ENCODE peak calls at places on chromosomes 13 and 19, in seven cellular contexts. One of them, this sample, is unnamed. For H3K4me1, the result is how much of the 10 kb centered on the place peaks cover.

GRCh38 chr19:4597975-4598671 is 38.6 kb upstream of the SEMA6B start:
- DNase-seq in stomach: peak
- DNase-seq in ovary: no peak
- DNase-seq in spleen: no peak
- DNase-seq in cardiac muscle cell: peak
- DNase-seq in upper lobe of right lung: no peak
- DNase-seq in Peyer's patch: no peak
- DNase-seq in this sample: peak

GRCh38 chr13:100102042-100102441 is 13.1 kb downstream of the PCCA start:
- DNase-seq in upper lobe of right lung: no peak
- DNase-seq in Peyer's patch: no peak
- DNase-seq in cardiac muscle cell: no peak
- DNase-seq in stomach: no peak
- DNase-seq in ovary: no peak
- DNase-seq in spleen: no peak
- DNase-seq in this sample: no peak

GRCh38 chr13:30257433-30258099 is 49.8 kb downstream of the KATNAL1 start:
- DNase-seq in cardiac muscle cell: peak
- DNase-seq in stomach: no peak
- DNase-seq in spleen: no peak
- DNase-seq in upper lobe of right lung: no peak
- DNase-seq in ovary: no peak
- DNase-seq in Peyer's patch: no peak
- DNase-seq in this sample: no peak

GRCh38 chr19:58060231-58060630 is 1.1 kb downstream of the ZNF135 start:
- DNase-seq in cardiac muscle cell: no peak
- DNase-seq in spleen: no peak
- DNase-seq in stomach: no peak
- DNase-seq in ovary: no peak
- DNase-seq in upper lobe of right lung: no peak
- DNase-seq in Peyer's patch: no peak
- DNase-seq in this sample: no peak

GRCh38 chr13:109383683-109384082 is 402.7 kb downstream of the IRS2 start:
- DNase-seq in spleen: no peak
- DNase-seq in cardiac muscle cell: no peak
- DNase-seq in upper lobe of right lung: no peak
- DNase-seq in stomach: no peak
- DNase-seq in ovary: no peak
- DNase-seq in Peyer's patch: no peak
- DNase-seq in this sample: no peak

GRCh38 chr13:39417643-39418042 is 185.3 kb downstream of the LHFPL6 start:
- DNase-seq in cardiac muscle cell: no peak
- DNase-seq in upper lobe of right lung: no peak
- DNase-seq in spleen: no peak
- DNase-seq in stomach: no peak
- DNase-seq in ovary: no peak
- DNase-seq in Peyer's patch: no peak
- DNase-seq in this sample: peak

GRCh38 chr19:38213911-38214625 is 10.0 kb downstream of the DPF1 start:
- DNase-seq in spleen: no peak
- DNase-seq in upper lobe of right lung: no peak
- DNase-seq in ovary: no peak
- DNase-seq in stomach: no peak
- DNase-seq in cardiac muscle cell: no peak
- DNase-seq in Peyer's patch: no peak
- DNase-seq in this sample: no peak

GRCh38 chr13:45298206-45298505 is 42.8 kb downstream of the TPT1 start:
- DNase-seq in spleen: no peak
- DNase-seq in Peyer's patch: no peak
- DNase-seq in upper lobe of right lung: no peak
- DNase-seq in cardiac muscle cell: no peak
- DNase-seq in ovary: no peak
- DNase-seq in stomach: no peak
- DNase-seq in this sample: no peak

GRCh38 chr13:52599037-52599852 is 43.0 kb upstream of the HNRNPA1L2 start:
- DNase-seq in stomach: no peak
- DNase-seq in Peyer's patch: no peak
- DNase-seq in ovary: no peak
- DNase-seq in upper lobe of right lung: no peak
- DNase-seq in spleen: no peak
- DNase-seq in cardiac muscle cell: no peak
- DNase-seq in this sample: no peak

GRCh38 chr19:44260343-44260681 is 626 bp downstream of the ZNF233 start:
- DNase-seq in ovary: no peak
- DNase-seq in Peyer's patch: no peak
- DNase-seq in spleen: no peak
- DNase-seq in upper lobe of right lung: no peak
- DNase-seq in cardiac muscle cell: peak
- DNase-seq in stomach: no peak
- DNase-seq in this sample: no peak

GRCh38 chr13:91922969-91923592 is 524.7 kb downstream of the GPC5 start:
- DNase-seq in ovary: no peak
- DNase-seq in stomach: no peak
- DNase-seq in Peyer's patch: no peak
- DNase-seq in upper lobe of right lung: no peak
- DNase-seq in spleen: no peak
- DNase-seq in cardiac muscle cell: peak
- DNase-seq in this sample: peak

GRCh38 chr13:48590141-48590863 is 57.4 kb upstream of the RCBTB2 start:
- DNase-seq in upper lobe of right lung: no peak
- DNase-seq in ovary: no peak
- DNase-seq in Peyer's patch: no peak
- DNase-seq in spleen: no peak
- DNase-seq in stomach: no peak
- DNase-seq in cardiac muscle cell: no peak
- DNase-seq in this sample: no peak

GRCh38 chr13:48583859-48584311 is 51.0 kb upstream of the RCBTB2 start:
- DNase-seq in Peyer's patch: no peak
- DNase-seq in ovary: no peak
- DNase-seq in cardiac muscle cell: no peak
- DNase-seq in upper lobe of right lung: no peak
- DNase-seq in stomach: no peak
- DNase-seq in spleen: no peak
- DNase-seq in this sample: no peak

GRCh38 chr13:48588120-48588519 is 55.2 kb upstream of the RCBTB2 start:
- DNase-seq in cardiac muscle cell: no peak
- DNase-seq in ovary: no peak
- DNase-seq in stomach: no peak
- DNase-seq in upper lobe of right lung: no peak
- DNase-seq in spleen: no peak
- DNase-seq in Peyer's patch: no peak
- DNase-seq in this sample: no peak

GRCh38 chr13:48585456-48585840 is 52.6 kb upstream of the RCBTB2 start:
- DNase-seq in cardiac muscle cell: no peak
- DNase-seq in upper lobe of right lung: no peak
- DNase-seq in Peyer's patch: no peak
- DNase-seq in ovary: no peak
- DNase-seq in stomach: peak
- DNase-seq in spleen: no peak
- DNase-seq in this sample: no peak

DNA sequence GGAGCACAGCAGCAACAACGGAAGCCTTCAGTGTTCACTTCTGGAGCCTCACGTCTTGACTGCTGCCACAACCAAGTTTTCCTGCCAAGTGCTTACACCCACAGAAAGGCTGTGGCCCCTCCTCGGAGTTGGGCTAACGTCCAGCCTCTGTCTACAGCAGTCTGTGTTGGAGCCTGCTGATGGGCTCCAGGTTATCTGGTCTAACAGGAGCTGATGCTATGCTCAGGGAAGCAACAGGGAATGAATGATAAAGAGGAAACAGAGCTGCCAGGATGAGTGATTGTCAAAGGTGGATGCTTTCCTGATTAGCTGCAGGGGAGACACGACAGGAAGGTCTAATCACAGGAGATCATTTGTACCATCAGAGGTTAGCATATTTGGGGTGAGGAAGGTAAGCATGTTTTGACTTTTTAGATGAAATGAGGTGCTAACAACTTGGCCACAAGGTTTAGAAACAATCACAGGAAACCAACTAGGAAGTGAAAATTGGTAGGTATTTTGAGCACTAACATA is 53.8 kb upstream of the RCBTB2 start:
- DNase-seq in upper lobe of right lung: no peak
- DNase-seq in spleen: no peak
- DNase-seq in cardiac muscle cell: no peak
- DNase-seq in ovary: peak
- DNase-seq in stomach: peak
- DNase-seq in Peyer's patch: no peak
- DNase-seq in this sample: no peak
- H3K4me3 ChIP-seq in upper lobe of right lung: no peak
- H3K4me3 ChIP-seq in spleen: no peak
- H3K4me3 ChIP-seq in cardiac muscle cell: no peak
- H3K4me3 ChIP-seq in ovary: no peak
- H3K4me3 ChIP-seq in stomach: no peak
- H3K4me3 ChIP-seq in Peyer's patch: no peak
- H3K4me3 ChIP-seq in this sample: no peak

DNA sequence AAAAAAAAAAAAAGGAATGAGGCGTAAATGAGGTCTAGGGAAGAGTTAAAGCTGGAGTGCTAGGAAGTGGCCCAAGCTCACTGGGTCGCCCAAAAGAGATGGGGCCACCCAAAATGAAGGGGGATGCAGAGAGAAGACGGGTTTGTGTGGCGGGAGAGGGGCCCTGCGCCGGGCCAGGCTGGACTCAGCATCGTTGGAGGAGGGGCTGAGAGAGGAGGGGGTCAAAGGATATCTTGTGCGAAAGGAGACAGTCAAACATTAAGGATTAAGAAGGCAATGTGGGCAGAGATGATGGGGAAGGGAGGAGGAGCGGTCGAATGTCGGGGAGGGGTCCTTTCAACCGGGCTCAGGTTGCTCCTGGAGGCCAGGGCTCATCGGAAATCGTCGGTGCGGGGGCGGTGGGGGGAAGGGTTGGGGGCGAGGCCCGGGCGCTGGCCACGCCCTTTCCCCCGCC is 825 bp upstream of the CARM1 start:
- DNase-seq in upper lobe of right lung: no peak
- DNase-seq in spleen: no peak
- DNase-seq in Peyer's patch: no peak
- DNase-seq in cardiac muscle cell: no peak
- DNase-seq in ovary: no peak
- DNase-seq in stomach: no peak
- DNase-seq in this sample: no peak
- H3K4me1 ChIP-seq in upper lobe of right lung: under half
- H3K4me1 ChIP-seq in spleen: under half
- H3K4me1 ChIP-seq in Peyer's patch: under half
- H3K4me1 ChIP-seq in cardiac muscle cell: under half
- H3K4me1 ChIP-seq in ovary: under half
- H3K4me1 ChIP-seq in stomach: under half
- H3K4me1 ChIP-seq in this sample: under half

GRCh38 chr13:75639426-75639825 is 3.3 kb downstream of the LMO7 start:
- DNase-seq in cardiac muscle cell: no peak
- DNase-seq in upper lobe of right lung: no peak
- DNase-seq in stomach: no peak
- DNase-seq in ovary: no peak
- DNase-seq in spleen: no peak
- DNase-seq in Peyer's patch: no peak
- DNase-seq in this sample: no peak
- H3K4me3 ChIP-seq in cardiac muscle cell: no peak
- H3K4me3 ChIP-seq in upper lobe of right lung: no peak
- H3K4me3 ChIP-seq in stomach: no peak
- H3K4me3 ChIP-seq in ovary: no peak
- H3K4me3 ChIP-seq in spleen: no peak
- H3K4me3 ChIP-seq in Peyer's patch: no peak
- H3K4me3 ChIP-seq in this sample: no peak

GRCh38 chr19:35442091-35442490 is 6.0 kb upstream of the FFAR2 start:
- DNase-seq in stomach: no peak
- DNase-seq in spleen: peak
- DNase-seq in ovary: no peak
- DNase-seq in upper lobe of right lung: peak
- DNase-seq in cardiac muscle cell: no peak
- DNase-seq in Peyer's patch: no peak
- DNase-seq in this sample: no peak
- H3K4me1 ChIP-seq in stomach: under half
- H3K4me1 ChIP-seq in spleen: under half
- H3K4me1 ChIP-seq in ovary: under half
- H3K4me1 ChIP-seq in upper lobe of right lung: under half
- H3K4me1 ChIP-seq in cardiac muscle cell: under half
- H3K4me1 ChIP-seq in Peyer's patch: under half
- H3K4me1 ChIP-seq in this sample: under half

GRCh38 chr19:41711376-41712261 is 3.2 kb downstream of the CEACAM5 start:
- DNase-seq in spleen: no peak
- DNase-seq in cardiac muscle cell: no peak
- DNase-seq in upper lobe of right lung: no peak
- DNase-seq in ovary: no peak
- DNase-seq in stomach: peak
- DNase-seq in Peyer's patch: no peak
- DNase-seq in this sample: no peak

GRCh38 chr19:41708481-41708880 is at the start of gene CEACAM5:
- DNase-seq in ovary: no peak
- DNase-seq in Peyer's patch: no peak
- DNase-seq in spleen: peak
- DNase-seq in cardiac muscle cell: no peak
- DNase-seq in upper lobe of right lung: no peak
- DNase-seq in stomach: no peak
- DNase-seq in this sample: no peak

GRCh38 chr19:41707502-41707812 is 969 bp upstream of the CEACAM5 start:
- DNase-seq in stomach: no peak
- DNase-seq in spleen: no peak
- DNase-seq in upper lobe of right lung: no peak
- DNase-seq in ovary: no peak
- DNase-seq in Peyer's patch: no peak
- DNase-seq in cardiac muscle cell: no peak
- DNase-seq in this sample: no peak

GRCh38 chr19:41707871-41708371 is 505 bp upstream of the CEACAM5 start:
- DNase-seq in cardiac muscle cell: no peak
- DNase-seq in stomach: no peak
- DNase-seq in spleen: no peak
- DNase-seq in upper lobe of right lung: no peak
- DNase-seq in ovary: no peak
- DNase-seq in Peyer's patch: no peak
- DNase-seq in this sample: no peak

DNA sequence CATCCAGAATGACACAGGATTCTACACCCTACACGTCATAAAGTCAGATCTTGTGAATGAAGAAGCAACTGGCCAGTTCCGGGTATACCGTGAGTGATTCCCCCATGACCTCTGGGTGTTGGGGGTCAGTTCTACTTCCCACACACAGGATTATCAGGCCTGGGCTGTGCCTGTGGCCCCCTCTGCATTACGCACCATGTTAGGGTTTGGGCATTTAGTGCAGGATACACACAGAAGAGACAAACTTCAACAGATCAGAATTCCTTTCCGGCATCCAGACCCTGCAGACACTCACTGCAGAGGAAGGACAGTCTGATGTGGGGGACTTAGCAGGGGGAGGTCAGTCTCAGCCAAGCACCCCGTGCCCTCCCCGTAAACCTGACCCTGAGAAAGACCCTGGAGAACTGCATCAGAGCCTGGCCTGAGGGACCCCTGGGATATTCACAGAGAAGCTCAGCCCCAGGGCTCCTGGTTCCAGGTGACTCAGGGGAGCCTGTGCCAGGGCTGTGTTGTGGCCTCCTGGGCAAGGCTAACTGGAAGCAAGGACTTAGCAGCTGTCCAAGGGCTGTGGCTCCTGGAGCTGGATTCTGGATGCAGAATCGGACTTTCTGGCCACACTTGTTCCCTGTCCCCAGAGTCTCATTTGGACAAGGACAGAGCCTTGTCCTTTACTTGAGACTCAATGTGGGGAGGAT is 1.7 kb downstream of the CEACAM5 start:
- DNase-seq in cardiac muscle cell: no peak
- DNase-seq in upper lobe of right lung: no peak
- DNase-seq in Peyer's patch: no peak
- DNase-seq in stomach: peak
- DNase-seq in spleen: no peak
- DNase-seq in ovary: no peak
- DNase-seq in this sample: no peak
- H3K4me3 ChIP-seq in cardiac muscle cell: no peak
- H3K4me3 ChIP-seq in upper lobe of right lung: no peak
- H3K4me3 ChIP-seq in Peyer's patch: no peak
- H3K4me3 ChIP-seq in stomach: peak
- H3K4me3 ChIP-seq in spleen: no peak
- H3K4me3 ChIP-seq in ovary: no peak
- H3K4me3 ChIP-seq in this sample: no peak

GRCh38 chr13:46796515-46797467 is at the start of gene ESD:
- DNase-seq in upper lobe of right lung: peak
- DNase-seq in cardiac muscle cell: peak
- DNase-seq in ovary: peak
- DNase-seq in stomach: peak
- DNase-seq in Peyer's patch: peak
- DNase-seq in spleen: peak
- DNase-seq in this sample: peak
- H3K4me1 ChIP-seq in upper lobe of right lung: under half
- H3K4me1 ChIP-seq in cardiac muscle cell: under half
- H3K4me1 ChIP-seq in ovary: under half
- H3K4me1 ChIP-seq in stomach: under half
- H3K4me1 ChIP-seq in Peyer's patch: under half
- H3K4me1 ChIP-seq in spleen: under half
- H3K4me1 ChIP-seq in this sample: under half

This sample was measured in A673.